ENCODE peak calls at places on chromosome 19, in seven cellular contexts. One of them, this sample, is unnamed.

GRCh38 chr19:36449059-36449670 is 30.7 kb upstream of the ZFP82 start:
- DNase-seq in GF-D8: no peak
- DNase-seq in GM19239: no peak
- DNase-seq in WTC11: no peak
- DNase-seq in left ventricle myocardium inferior: no peak
- DNase-seq in HEK293T: no peak
- DNase-seq in Calu3: no peak
- DNase-seq in this sample: no peak

GRCh38 chr19:55642153-55643002 is 1.1 kb upstream of the ZNF581 start:
- DNase-seq in left ventricle myocardium inferior: no peak
- DNase-seq in WTC11: peak; percentile 36
- DNase-seq in Calu3: peak; percentile 42
- DNase-seq in GM19239: no peak
- DNase-seq in HEK293T: no peak
- DNase-seq in GF-D8: no peak
- DNase-seq in this sample: peak; percentile 50

GRCh38 chr19:900302-901111 is 7.2 kb downstream of the RNU6-9 start:
- DNase-seq in left ventricle myocardium inferior: no peak
- DNase-seq in HEK293T: peak; percentile 72
- DNase-seq in GM19239: no peak
- DNase-seq in GF-D8: no peak
- DNase-seq in WTC11: peak; percentile 73
- DNase-seq in Calu3: no peak
- DNase-seq in this sample: no peak

GRCh38 chr19:41882568-41883462 is at the start of gene ARHGEF1:
- DNase-seq in left ventricle myocardium inferior: peak; percentile 77
- DNase-seq in Calu3: peak; percentile 56
- DNase-seq in WTC11: peak; percentile 56
- DNase-seq in HEK293T: no peak
- DNase-seq in GM19239: no peak
- DNase-seq in GF-D8: peak; percentile 34
- DNase-seq in this sample: peak; percentile 38

GRCh38 chr19:13011653-13012389 is 16.5 kb downstream of the NFIX start:
- DNase-seq in Calu3: no peak
- DNase-seq in GM19239: no peak
- DNase-seq in WTC11: peak; percentile 63
- DNase-seq in HEK293T: no peak
- DNase-seq in GF-D8: no peak
- DNase-seq in left ventricle myocardium inferior: no peak
- DNase-seq in this sample: no peak

GRCh38 chr19:55391191-55391670 is 5.5 kb downstream of the RPL28 start:
- DNase-seq in left ventricle myocardium inferior: no peak
- DNase-seq in WTC11: no peak
- DNase-seq in Calu3: no peak
- DNase-seq in GF-D8: no peak
- DNase-seq in GM19239: no peak
- DNase-seq in HEK293T: no peak
- DNase-seq in this sample: no peak

GRCh38 chr19:33683881-33684549 is 62.3 kb downstream of the CHST8 start:
- DNase-seq in WTC11: peak; percentile 90
- DNase-seq in GF-D8: no peak
- DNase-seq in HEK293T: peak; percentile 67
- DNase-seq in Calu3: peak; percentile 49
- DNase-seq in GM19239: no peak
- DNase-seq in left ventricle myocardium inferior: no peak
- DNase-seq in this sample: peak; percentile 92

GRCh38 chr19:39160523-39160861 is 34.9 kb downstream of the PAK4 start:
- DNase-seq in GM19239: no peak
- DNase-seq in GF-D8: no peak
- DNase-seq in HEK293T: no peak
- DNase-seq in Calu3: no peak
- DNase-seq in WTC11: no peak
- DNase-seq in left ventricle myocardium inferior: peak; percentile 39
- DNase-seq in this sample: no peak

GRCh38 chr19:18096258-18096657 is 1.3 kb upstream of the MAST3 start:
- DNase-seq in WTC11: no peak
- DNase-seq in GM19239: no peak
- DNase-seq in HEK293T: no peak
- DNase-seq in GF-D8: no peak
- DNase-seq in left ventricle myocardium inferior: no peak
- DNase-seq in Calu3: no peak
- DNase-seq in this sample: no peak

GRCh38 chr19:40974633-40975037 is 16.4 kb upstream of the CYP2B6 start:
- DNase-seq in WTC11: peak; percentile 84
- DNase-seq in Calu3: peak; percentile 85
- DNase-seq in GF-D8: no peak
- DNase-seq in left ventricle myocardium inferior: peak; percentile 51
- DNase-seq in HEK293T: peak; percentile 75
- DNase-seq in GM19239: peak; percentile 75
- DNase-seq in this sample: peak; percentile 78

GRCh38 chr19:1591421-1592022 is 1.1 kb downstream of the MBD3 start:
- DNase-seq in HEK293T: no peak
- DNase-seq in GF-D8: no peak
- DNase-seq in left ventricle myocardium inferior: no peak
- DNase-seq in GM19239: no peak
- DNase-seq in WTC11: no peak
- DNase-seq in Calu3: peak; percentile 4
- DNase-seq in this sample: peak; percentile 15

GRCh38 chr19:58252102-58252685 is 23.5 kb downstream of the ZNF544 start:
- DNase-seq in left ventricle myocardium inferior: no peak
- DNase-seq in HEK293T: no peak
- DNase-seq in WTC11: no peak
- DNase-seq in GM19239: no peak
- DNase-seq in Calu3: no peak
- DNase-seq in GF-D8: no peak
- DNase-seq in this sample: no peak

GRCh38 chr19:23365222-23365621 is 30.0 kb downstream of the ZNF91 start:
- DNase-seq in WTC11: no peak
- DNase-seq in GM19239: no peak
- DNase-seq in HEK293T: no peak
- DNase-seq in GF-D8: no peak
- DNase-seq in Calu3: no peak
- DNase-seq in left ventricle myocardium inferior: no peak
- DNase-seq in this sample: no peak

GRCh38 chr19:34772697-34773554 is at the start of gene ZNF599:
- DNase-seq in HEK293T: peak; percentile 89
- DNase-seq in Calu3: peak; percentile 94
- DNase-seq in left ventricle myocardium inferior: peak; percentile 93
- DNase-seq in WTC11: peak; percentile 92
- DNase-seq in GF-D8: peak; percentile 37
- DNase-seq in GM19239: peak; percentile 77
- DNase-seq in this sample: peak; percentile 95

GRCh38 chr19:56507446-56508281 is at the start of gene ZNF471:
- DNase-seq in GF-D8: peak; percentile 95
- DNase-seq in Calu3: no peak
- DNase-seq in GM19239: no peak
- DNase-seq in WTC11: peak; percentile 91
- DNase-seq in HEK293T: peak; percentile 65
- DNase-seq in left ventricle myocardium inferior: peak; percentile 99
- DNase-seq in this sample: peak; percentile 93

GRCh38 chr19:19668230-19669012 is at the start of gene ZNF101:
- DNase-seq in Calu3: peak; percentile 89
- DNase-seq in left ventricle myocardium inferior: peak; percentile 93
- DNase-seq in HEK293T: peak; percentile 89
- DNase-seq in GM19239: peak; percentile 79
- DNase-seq in GF-D8: peak; percentile 86
- DNase-seq in WTC11: peak; percentile 98
- DNase-seq in this sample: peak; percentile 89

GRCh38 chr19:31337007-31337914 is 12.0 kb downstream of the TSHZ3 start:
- DNase-seq in GF-D8: no peak
- DNase-seq in WTC11: no peak
- DNase-seq in left ventricle myocardium inferior: no peak
- DNase-seq in Calu3: no peak
- DNase-seq in GM19239: no peak
- DNase-seq in HEK293T: no peak
- DNase-seq in this sample: no peak

GRCh38 chr19:3671680-3672574 is 28.3 kb downstream of the PIP5K1C start:
- DNase-seq in left ventricle myocardium inferior: no peak
- DNase-seq in GM19239: no peak
- DNase-seq in Calu3: no peak
- DNase-seq in GF-D8: no peak
- DNase-seq in HEK293T: no peak
- DNase-seq in WTC11: no peak
- DNase-seq in this sample: peak; percentile 40

GRCh38 chr19:40862333-40862732 is 12.1 kb upstream of the CYP2A6 start:
- DNase-seq in HEK293T: no peak
- DNase-seq in WTC11: no peak
- DNase-seq in Calu3: peak; percentile 23
- DNase-seq in GF-D8: no peak
- DNase-seq in GM19239: no peak
- DNase-seq in left ventricle myocardium inferior: no peak
- DNase-seq in this sample: no peak

GRCh38 chr19:14089412-14089661 is 1.2 kb downstream of the SAMD1 start:
- DNase-seq in left ventricle myocardium inferior: no peak
- DNase-seq in Calu3: no peak
- DNase-seq in GF-D8: no peak
- DNase-seq in HEK293T: no peak
- DNase-seq in GM19239: no peak
- DNase-seq in WTC11: no peak
- DNase-seq in this sample: peak; percentile 33

GRCh38 chr19:722553-723101 is 13.9 kb downstream of the PALM start:
- DNase-seq in WTC11: no peak
- DNase-seq in GM19239: no peak
- DNase-seq in Calu3: no peak
- DNase-seq in GF-D8: peak; percentile 18
- DNase-seq in HEK293T: no peak
- DNase-seq in left ventricle myocardium inferior: peak; percentile 65
- DNase-seq in this sample: no peak

GRCh38 chr19:7874080-7874856 is at the start of gene PRR36:
- DNase-seq in Calu3: peak; percentile 76
- DNase-seq in GM19239: no peak
- DNase-seq in WTC11: peak; percentile 88
- DNase-seq in HEK293T: peak; percentile 61
- DNase-seq in GF-D8: no peak
- DNase-seq in left ventricle myocardium inferior: no peak
- DNase-seq in this sample: no peak

GRCh38 chr19:7617735-7618134 is 11.6 kb downstream of the XAB2 start:
- DNase-seq in GF-D8: no peak
- DNase-seq in WTC11: no peak
- DNase-seq in left ventricle myocardium inferior: no peak
- DNase-seq in GM19239: no peak
- DNase-seq in HEK293T: no peak
- DNase-seq in Calu3: no peak
- DNase-seq in this sample: no peak

GRCh38 chr19:18098891-18099622 is 1.5 kb downstream of the MAST3 start:
- DNase-seq in left ventricle myocardium inferior: no peak
- DNase-seq in HEK293T: no peak
- DNase-seq in GM19239: peak; percentile 67
- DNase-seq in Calu3: no peak
- DNase-seq in GF-D8: no peak
- DNase-seq in WTC11: peak; percentile 50
- DNase-seq in this sample: no peak

GRCh38 chr19:28318469-28319179 is 894.3 kb downstream of the UQCRFS1 start:
- DNase-seq in WTC11: no peak
- DNase-seq in GF-D8: no peak
- DNase-seq in left ventricle myocardium inferior: no peak
- DNase-seq in GM19239: no peak
- DNase-seq in Calu3: no peak
- DNase-seq in HEK293T: no peak
- DNase-seq in this sample: no peak

GRCh38 chr19:16532440-16533273 is 9.6 kb downstream of the CHERP start:
- DNase-seq in WTC11: no peak
- DNase-seq in Calu3: no peak
- DNase-seq in GF-D8: no peak
- DNase-seq in left ventricle myocardium inferior: no peak
- DNase-seq in HEK293T: no peak
- DNase-seq in GM19239: no peak
- DNase-seq in this sample: no peak

GRCh38 chr19:12364391-12365093 is 941 bp downstream of the ZNF442 start:
- DNase-seq in WTC11: peak; percentile 15
- DNase-seq in Calu3: peak; percentile 2
- DNase-seq in GF-D8: no peak
- DNase-seq in HEK293T: peak; percentile 10
- DNase-seq in GM19239: peak; percentile 27
- DNase-seq in left ventricle myocardium inferior: peak; percentile 15
- DNase-seq in this sample: peak; percentile 29

GRCh38 chr19:47693489-47693888 is 19.7 kb upstream of the EHD2 start:
- DNase-seq in GM19239: no peak
- DNase-seq in left ventricle myocardium inferior: no peak
- DNase-seq in HEK293T: no peak
- DNase-seq in Calu3: no peak
- DNase-seq in WTC11: no peak
- DNase-seq in GF-D8: no peak
- DNase-seq in this sample: no peak

GRCh38 chr19:52188822-52189744 is 769 bp upstream of the PPP2R1A start:
- DNase-seq in HEK293T: no peak
- DNase-seq in Calu3: peak; percentile 5
- DNase-seq in WTC11: peak; percentile 98
- DNase-seq in GF-D8: no peak
- DNase-seq in GM19239: no peak
- DNase-seq in left ventricle myocardium inferior: peak; percentile 83
- DNase-seq in this sample: no peak

GRCh38 chr19:34482380-34483250 is 1.1 kb downstream of the WTIP start:
- DNase-seq in left ventricle myocardium inferior: no peak
- DNase-seq in GF-D8: no peak
- DNase-seq in HEK293T: peak; percentile 27
- DNase-seq in Calu3: peak; percentile 34
- DNase-seq in GM19239: no peak
- DNase-seq in WTC11: peak; percentile 63
- DNase-seq in this sample: peak; percentile 64

GRCh38 chr19:2409352-2409912 is 18.0 kb downstream of the TIMM13 start:
- DNase-seq in GM19239: no peak
- DNase-seq in GF-D8: no peak
- DNase-seq in HEK293T: no peak
- DNase-seq in left ventricle myocardium inferior: no peak
- DNase-seq in Calu3: no peak
- DNase-seq in WTC11: no peak
- DNase-seq in this sample: no peak

GRCh38 chr19:45403781-45404556 is 900 bp downstream of the PPP1R13L start:
- DNase-seq in GM19239: no peak
- DNase-seq in GF-D8: no peak
- DNase-seq in Calu3: peak; percentile 97
- DNase-seq in WTC11: peak; percentile 94
- DNase-seq in left ventricle myocardium inferior: peak; percentile 75
- DNase-seq in HEK293T: peak; percentile 46
- DNase-seq in this sample: peak; percentile 35

GRCh38 chr19:38736036-38736412 is 8.2 kb downstream of the CAPN12 start:
- DNase-seq in left ventricle myocardium inferior: peak; percentile 33
- DNase-seq in Calu3: peak; percentile 72
- DNase-seq in HEK293T: peak; percentile 66
- DNase-seq in WTC11: peak; percentile 60
- DNase-seq in GF-D8: no peak
- DNase-seq in GM19239: peak; percentile 74
- DNase-seq in this sample: peak; percentile 75

GRCh38 chr19:47093841-47094240 is 19.7 kb downstream of the ZC3H4 start:
- DNase-seq in GF-D8: no peak
- DNase-seq in GM19239: peak; percentile 65
- DNase-seq in Calu3: no peak
- DNase-seq in HEK293T: no peak
- DNase-seq in left ventricle myocardium inferior: no peak
- DNase-seq in WTC11: no peak
- DNase-seq in this sample: no peak

GRCh38 chr19:41351339-41352245 is 2.1 kb downstream of the TGFB1 start:
- DNase-seq in GF-D8: peak; percentile 61
- DNase-seq in left ventricle myocardium inferior: peak; percentile 75
- DNase-seq in HEK293T: peak; percentile 56
- DNase-seq in WTC11: peak; percentile 47
- DNase-seq in Calu3: peak; percentile 75
- DNase-seq in GM19239: peak; percentile 78
- DNase-seq in this sample: peak; percentile 48

GRCh38 chr19:54162241-54162805 is 2.8 kb upstream of the LENG1 start:
- DNase-seq in HEK293T: peak; percentile 75
- DNase-seq in GF-D8: peak; percentile 62
- DNase-seq in left ventricle myocardium inferior: peak; percentile 84
- DNase-seq in Calu3: no peak
- DNase-seq in WTC11: peak; percentile 87
- DNase-seq in GM19239: no peak
- DNase-seq in this sample: peak; percentile 93

GRCh38 chr19:5078666-5079409 is 109.9 kb downstream of the KDM4B start:
- DNase-seq in GM19239: no peak
- DNase-seq in GF-D8: no peak
- DNase-seq in HEK293T: no peak
- DNase-seq in WTC11: no peak
- DNase-seq in Calu3: no peak
- DNase-seq in left ventricle myocardium inferior: peak; percentile 46
- DNase-seq in this sample: no peak

GRCh38 chr19:39173502-39173991 is 23.2 kb upstream of the NCCRP1 start:
- DNase-seq in GM19239: no peak
- DNase-seq in HEK293T: no peak
- DNase-seq in Calu3: no peak
- DNase-seq in WTC11: no peak
- DNase-seq in GF-D8: no peak
- DNase-seq in left ventricle myocardium inferior: no peak
- DNase-seq in this sample: no peak